ENCODE peak calls at places on chromosomes 5 and 9, in five cellular contexts. W is body of pancreas, R is prostate gland, N is heart left ventricle, M is stomach. Q is an unnamed sample.

GRCh38 chr9:6739218-6739617 is 18.6 kb upstream of the KDM4C start:
- DNase-seq in W (no peak), R (no peak), N (no peak), M (no peak), Q (no peak)

GRCh38 chr5:110880413-110880812 is 141.6 kb downstream of the SLC25A46 start:
- DNase-seq in W (peak; percentile 9), R (no peak), N (peak; percentile 30), M (peak; percentile 64), Q (peak; percentile 48)

GRCh38 chr9:125049212-125049611 is 94.1 kb downstream of the SCAI start:
- DNase-seq in W (no peak), R (no peak), N (no peak), M (no peak), Q (no peak)

GRCh38 chr5:561408-561807 is 37.2 kb upstream of the SLC9A3 start:
- DNase-seq in W (no peak), R (no peak), N (no peak), M (no peak), Q (peak; percentile 39)

GRCh38 chr5:32132757-32133156 is 41.4 kb downstream of the GOLPH3 start:
- DNase-seq in W (no peak), R (no peak), N (no peak), M (no peak), Q (no peak)

GRCh38 chr9:82424599-82424998 is 436.0 kb downstream of the SPATA31D1 start:
- DNase-seq in W (no peak), R (no peak), N (no peak), M (no peak), Q (no peak)

GRCh38 chr5:16493261-16493660 is 27.7 kb upstream of the ZNF622 start:
- DNase-seq in W (no peak), R (peak; percentile 24), N (no peak), M (no peak), Q (no peak)

GRCh38 chr5:160979356-160979755 is 127.3 kb upstream of the ATP10B start:
- DNase-seq in W (no peak), R (no peak), N (no peak), M (no peak), Q (no peak)

GRCh38 chr5:138467711-138468132 is 2.4 kb downstream of the EGR1 start:
- DNase-seq in W (no peak), R (no peak), N (no peak), M (peak; percentile 52), Q (no peak)

GRCh38 chr5:135227064-135228022 is 171.7 kb downstream of the MACROH2A1 start:
- DNase-seq in W (no peak), R (no peak), N (no peak), M (no peak), Q (peak; percentile 29)

GRCh38 chr5:4994994-4995393 is 145.1 kb upstream of the ADAMTS16 start:
- DNase-seq in W (no peak), R (no peak), N (no peak), M (no peak), Q (no peak)

GRCh38 chr5:160432188-160432587 is 10.5 kb downstream of the PTTG1 start:
- DNase-seq in W (no peak), R (no peak), N (no peak), M (no peak), Q (no peak)

GRCh38 chr5:95823738-95824609 is 1.4 kb upstream of the GLRX start:
- DNase-seq in W (peak; percentile 29), R (no peak), N (peak; percentile 74), M (peak; percentile 54), Q (peak; percentile 72)

GRCh38 chr5:163696270-163696887 is 191.0 kb downstream of the MAT2B start:
- DNase-seq in W (peak; percentile 30), R (peak; percentile 5), N (no peak), M (no peak), Q (peak; percentile 52)

GRCh38 chr9:12968093-12968492 is 193.3 kb downstream of the LURAP1L start:
- DNase-seq in W (no peak), R (no peak), N (no peak), M (no peak), Q (no peak)

GRCh38 chr5:67815455-67816391 is 399.8 kb upstream of the PIK3R1 start:
- DNase-seq in W (peak; percentile 52), R (peak; percentile 13), N (peak; percentile 40), M (no peak), Q (no peak)

GRCh38 chr9:95494416-95495371 is 22.1 kb downstream of the PTCH1 start:
- DNase-seq in W (peak; percentile 67), R (peak; percentile 82), N (no peak), M (peak; percentile 58), Q (peak; percentile 92)

GRCh38 chr9:94014845-94015244 is 59.7 kb upstream of the BARX1 start:
- DNase-seq in W (no peak), R (no peak), N (no peak), M (no peak), Q (no peak)

GRCh38 chr5:126464959-126465358 is 41.8 kb downstream of the GRAMD2B start:
- DNase-seq in W (peak; percentile 74), R (peak; percentile 44), N (no peak), M (peak; percentile 79), Q (peak; percentile 66)

GRCh38 chr9:114275246-114275994 is 47.5 kb upstream of the ORM1 start:
- DNase-seq in W (peak; percentile 5), R (no peak), N (peak; percentile 19), M (no peak), Q (no peak)

GRCh38 chr9:33858346-33858869 is 41.4 kb downstream of the UBE2R2 start:
- DNase-seq in W (no peak), R (no peak), N (no peak), M (no peak), Q (no peak)

GRCh38 chr5:115423541-115423940 is 121.0 kb downstream of the FEM1C start:
- DNase-seq in W (peak; percentile 64), R (no peak), N (peak; percentile 89), M (peak; percentile 68), Q (no peak)

GRCh38 chr9:75935606-75936005 is 45.1 kb downstream of the PCSK5 start:
- DNase-seq in W (no peak), R (no peak), N (no peak), M (no peak), Q (no peak)

GRCh38 chr9:129270903-129271431 is 92.9 kb upstream of the IER5L start:
- DNase-seq in W (no peak), R (no peak), N (no peak), M (no peak), Q (peak; percentile 27)

GRCh38 chr9:12604154-12604825 is 88.9 kb upstream of the TYRP1 start:
- DNase-seq in W (no peak), R (no peak), N (peak; percentile 26), M (no peak), Q (no peak)

GRCh38 chr5:2685651-2686050 is 65.8 kb downstream of the IRX2 start:
- DNase-seq in W (no peak), R (no peak), N (no peak), M (no peak), Q (no peak)

GRCh38 chr5:138725153-138725884 is 27.9 kb upstream of the CTNNA1 start:
- DNase-seq in W (peak; percentile 60), R (peak; percentile 93), N (peak; percentile 42), M (peak; percentile 71), Q (no peak)

DNA sequence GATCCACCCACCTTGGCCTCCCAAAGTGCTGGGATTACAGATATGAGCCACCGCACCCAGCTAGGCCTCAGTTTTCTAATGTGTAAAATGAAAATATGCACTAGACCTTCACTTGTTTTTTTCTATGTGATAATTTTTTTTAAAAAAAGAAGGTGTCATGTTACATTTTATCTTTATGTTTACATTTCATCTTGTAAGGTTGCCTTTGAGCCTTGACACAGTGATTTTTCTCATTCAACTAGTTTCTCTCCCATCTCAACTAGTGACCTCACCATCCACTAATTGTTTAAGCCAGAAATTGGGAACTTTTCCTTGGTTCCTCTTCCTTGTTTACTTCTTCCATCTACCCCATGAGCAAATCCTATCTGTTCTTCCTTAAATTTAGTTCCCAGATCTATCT is 21.5 kb downstream of the TMC1 start:
- DNase-seq in W (no peak), R (no peak), N (no peak), M (no peak), Q (no peak)
- H3K27ac ChIP-seq in W (no peak overlapping the region), R (no peak overlapping the region), N (no peak overlapping the region), M (no peak overlapping the region), Q (no peak overlapping the region)

DNA sequence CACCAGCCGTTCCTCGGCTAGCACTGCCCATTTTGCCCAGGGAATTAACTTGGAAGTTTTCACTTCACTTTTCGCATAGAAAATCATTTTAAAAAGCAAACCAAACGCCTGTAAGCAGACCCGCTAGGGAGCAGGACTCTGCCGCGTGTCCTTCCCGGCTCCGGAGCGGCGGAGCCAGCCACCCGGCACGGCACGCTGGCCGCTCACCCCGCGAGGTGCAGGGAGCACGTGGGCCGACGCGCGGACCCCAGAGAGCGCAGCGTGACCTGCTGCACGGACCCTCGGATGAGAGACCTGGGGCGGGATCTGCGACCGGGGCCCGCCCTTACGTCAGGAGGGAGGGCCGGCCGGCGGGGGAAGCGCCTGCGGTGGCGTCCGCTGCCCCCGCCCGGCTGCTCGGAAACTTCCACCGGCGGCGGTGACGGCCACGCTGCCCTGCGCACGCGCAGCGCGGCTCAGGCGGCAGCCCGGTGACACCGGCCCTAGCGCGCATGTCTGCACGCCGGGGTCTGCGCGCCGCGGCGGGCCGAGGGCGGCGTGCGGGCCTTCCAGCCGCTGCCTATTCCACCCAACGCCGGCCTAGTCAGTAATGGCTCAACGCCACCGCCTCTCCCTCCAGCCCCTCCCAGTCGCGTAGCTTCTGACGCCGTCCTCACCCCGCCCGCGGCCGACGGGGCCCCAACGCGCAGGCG is 504 bp upstream of the TENT4A start:
- DNase-seq in W (peak; percentile 98), R (peak; percentile 96), N (peak; percentile 97), M (peak; percentile 98), Q (peak; percentile 95)
- TF ChIP-seq POLR2A in W (peak; percentile 54), R (peak; percentile 62), N (no peak), M (no peak), Q (peak; percentile 55)

GRCh38 chr5:176743828-176744583 is 66.4 kb upstream of the UNC5A start:
- DNase-seq in W (no peak), R (no peak), N (no peak), M (no peak), Q (no peak)

GRCh38 chr5:176743136-176743827 is 67.1 kb upstream of the UNC5A start:
- DNase-seq in W (peak; percentile 36), R (no peak), N (no peak), M (no peak), Q (peak; percentile 38)

GRCh38 chr5:176741566-176742211 is 68.7 kb upstream of the UNC5A start:
- DNase-seq in W (no peak), R (no peak), N (no peak), M (peak; percentile 10), Q (no peak)

GRCh38 chr5:176742246-176743105 is 67.9 kb upstream of the UNC5A start:
- DNase-seq in W (no peak), R (no peak), N (no peak), M (no peak), Q (peak; percentile 11)

GRCh38 chr5:176744584-176744965 is 65.8 kb upstream of the UNC5A start:
- DNase-seq in W (no peak), R (no peak), N (no peak), M (no peak), Q (peak; percentile 36)
- TF ChIP-seq CTCF in W (peak; percentile 6), R (no peak), N (peak; percentile 8), M (no peak), Q (no peak)

GRCh38 chr5:10639846-10640368 is 76.0 kb downstream of the ANKRD33B start:
- DNase-seq in W (no peak), R (no peak), N (no peak), M (no peak), Q (no peak)

GRCh38 chr5:10645671-10646070 is 81.8 kb downstream of the ANKRD33B start:
- DNase-seq in W (no peak), R (no peak), N (no peak), M (peak; percentile 2), Q (no peak)

GRCh38 chr5:10645146-10645545 is 81.3 kb downstream of the ANKRD33B start:
- DNase-seq in W (no peak), R (no peak), N (no peak), M (peak; percentile 9), Q (no peak)

GRCh38 chr5:10637944-10638343 is 74.1 kb downstream of the ANKRD33B start:
- DNase-seq in W (no peak), R (no peak), N (no peak), M (no peak), Q (no peak)

GRCh38 chr5:10642367-10642766 is 78.5 kb downstream of the ANKRD33B start:
- DNase-seq in W (no peak), R (no peak), N (no peak), M (no peak), Q (no peak)
- H3K27ac ChIP-seq in W (no peak overlapping the region), R (no peak overlapping the region), N (no peak overlapping the region), M (no peak overlapping the region), Q (no peak overlapping the region)